ENCODE peak calls at places on chromosomes 1 and 21, in six cellular contexts. X is foreskin fibroblast, V is brain microvascular endothelial cell, B is IMR-90, F is esophagus squamous epithelium, C is left ventricle myocardium inferior. A is an unnamed sample.

GRCh38 chr1:221994274-221994698 is 252.4 kb upstream of the DUSP10 start:
- DNase-seq in X (peak; percentile 50), V (peak; percentile 21), B (peak; percentile 85), F (no peak), C (no peak), A (no peak)

GRCh38 chr1:153386500-153386901 is 4.4 kb downstream of the S100A8 start:
- DNase-seq in X (no peak), V (no peak), B (no peak), F (no peak), C (peak; percentile 55), A (no peak)

GRCh38 chr1:198157847-198158765 is 1.3 kb downstream of the NEK7 start:
- DNase-seq in X (no peak), V (peak; percentile 20), B (peak; percentile 57), F (no peak), C (no peak), A (no peak)

GRCh38 chr1:236608930-236609726 is 4.8 kb upstream of the HEATR1 start:
- DNase-seq in X (peak; percentile 17), V (peak; percentile 40), B (peak; percentile 35), F (no peak), C (peak; percentile 42), A (peak; percentile 59)

GRCh38 chr1:105337427-105337826 is 1587.7 kb downstream of the AMY1C start:
- DNase-seq in X (no peak), V (no peak), B (no peak), F (no peak), C (no peak), A (no peak)

GRCh38 chr1:62209931-62210595 is 15.4 kb downstream of the L1TD1 start:
- DNase-seq in X (peak; percentile 12), V (no peak), B (no peak), F (no peak), C (no peak), A (peak; percentile 19)

GRCh38 chr1:31227891-31228290 is 11.8 kb downstream of the NKAIN1 start:
- DNase-seq in X (no peak), V (no peak), B (no peak), F (no peak), C (no peak), A (no peak)

GRCh38 chr1:72435025-72435424 is 152.7 kb upstream of the NEGR1 start:
- DNase-seq in X (peak; percentile 31), V (peak; percentile 23), B (peak; percentile 80), F (no peak), C (no peak), A (peak; percentile 20)

GRCh38 chr1:15911927-15912326 is 64.0 kb downstream of the ZBTB17 start:
- DNase-seq in X (no peak), V (no peak), B (no peak), F (no peak), C (no peak), A (no peak)

GRCh38 chr1:148161252-148161901 is 9.3 kb upstream of the NBPF11 start:
- DNase-seq in X (no peak), V (no peak), B (no peak), F (no peak), C (no peak), A (no peak)

GRCh38 chr1:239386453-239387303 is at the start of gene CHRM3:
- DNase-seq in X (peak; percentile 0), V (no peak), B (no peak), F (no peak), C (no peak), A (no peak)

GRCh38 chr1:226134170-226135058 is 52.1 kb downstream of the ACBD3 start:
- DNase-seq in X (no peak), V (no peak), B (no peak), F (no peak), C (no peak), A (no peak)

GRCh38 chr1:171055966-171056643 is 34.6 kb upstream of the FMO3 start:
- DNase-seq in X (peak; percentile 4), V (no peak), B (no peak), F (no peak), C (no peak), A (no peak)

GRCh38 chr1:3735683-3736070 is 16.6 kb upstream of the CCDC27 start:
- DNase-seq in X (no peak), V (peak; percentile 8), B (no peak), F (no peak), C (no peak), A (no peak)

GRCh38 chr1:222392571-222392970 is 155.3 kb downstream of the HHIPL2 start:
- DNase-seq in X (no peak), V (peak; percentile 6), B (peak; percentile 91), F (no peak), C (no peak), A (peak; percentile 37)

GRCh38 chr1:26959722-26960624 is at the start of gene KDF1:
- DNase-seq in X (no peak), V (no peak), B (no peak), F (no peak), C (no peak), A (no peak)

GRCh38 chr1:28236656-28237331 is 870 bp downstream of the ATP5IF1 start:
- DNase-seq in X (no peak), V (no peak), B (no peak), F (no peak), C (no peak), A (no peak)

GRCh38 chr21:31760931-31761330 is 29.0 kb upstream of the SCAF4 start:
- DNase-seq in X (no peak), V (no peak), B (no peak), F (no peak), C (no peak), A (no peak)

GRCh38 chr1:98364544-98364943 is 297.0 kb upstream of the SNX7 start:
- DNase-seq in X (no peak), V (no peak), B (no peak), F (no peak), C (no peak), A (no peak)

GRCh38 chr1:54335396-54336056 is 70.7 kb downstream of the SSBP3 start:
- DNase-seq in X (peak; percentile 93), V (peak; percentile 83), B (peak; percentile 95), F (no peak), C (peak; percentile 58), A (peak; percentile 96)

GRCh38 chr21:40846057-40846456 is 901 bp downstream of the DSCAM start:
- DNase-seq in X (no peak), V (no peak), B (no peak), F (no peak), C (no peak), A (no peak)

GRCh38 chr1:228136908-228137307 is 3.2 kb upstream of the GUK1 start:
- DNase-seq in X (no peak), V (no peak), B (no peak), F (no peak), C (no peak), A (no peak)

GRCh38 chr1:28735961-28736449 is 735 bp upstream of the YTHDF2 start:
- DNase-seq in X (no peak), V (no peak), B (no peak), F (no peak), C (no peak), A (peak; percentile 12)

GRCh38 chr1:67094191-67094590 is 40.2 kb upstream of the SLC35D1 start:
- DNase-seq in X (no peak), V (no peak), B (no peak), F (no peak), C (no peak), A (no peak)
- TF ChIP-seq CTCF in X (no peak), V (no peak), B (no peak), F (no peak), C (no peak), A (no peak)

GRCh38 chr1:24941566-24941965 is 11.5 kb upstream of the RUNX3 start:
- DNase-seq in X (no peak), V (no peak), B (no peak), F (no peak), C (no peak), A (no peak)
- H3K4me3 ChIP-seq in X (no peak overlapping the region), V (no peak overlapping the region), B (no peak overlapping the region), F (no peak overlapping the region), C (no peak overlapping the region), A (no peak overlapping the region)

DNA sequence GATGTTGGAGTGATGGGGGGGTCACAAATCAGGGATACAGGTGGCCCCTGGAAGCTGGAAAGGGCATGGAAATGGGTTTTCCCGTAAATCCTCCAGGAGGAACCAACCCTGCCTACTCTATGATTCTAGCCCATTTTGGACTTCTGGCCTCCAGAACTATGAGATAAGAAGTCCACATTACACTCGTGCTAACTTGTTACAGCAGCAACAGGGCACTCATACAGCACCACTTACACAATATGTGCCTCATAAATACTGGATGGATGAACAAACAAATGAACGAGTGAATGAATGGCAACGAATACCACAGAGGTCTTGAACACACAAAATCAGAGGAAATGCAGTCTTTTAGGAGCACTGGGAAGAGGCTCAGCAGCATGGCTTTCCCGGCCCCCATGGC is 531.3 kb downstream of the NPHP4 start:
- DNase-seq in X (no peak), V (no peak), B (no peak), F (no peak), C (no peak), A (no peak)
- TF ChIP-seq CTCF in X (no peak), V (no peak), B (no peak), F (no peak), C (no peak), A (no peak)

GRCh38 chr21:44534688-44535087 is 5.3 kb downstream of the KRTAP10-1 start:
- DNase-seq in X (no peak), V (no peak), B (no peak), F (no peak), C (no peak), A (no peak)

GRCh38 chr21:44533891-44534627 is 5.9 kb downstream of the KRTAP10-1 start:
- DNase-seq in X (no peak), V (no peak), B (no peak), F (no peak), C (no peak), A (no peak)

GRCh38 chr21:44532165-44532564 is 7.8 kb downstream of the KRTAP10-1 start:
- DNase-seq in X (no peak), V (no peak), B (no peak), F (no peak), C (no peak), A (no peak)

GRCh38 chr21:44532712-44533111 is 7.3 kb downstream of the KRTAP10-1 start:
- DNase-seq in X (no peak), V (no peak), B (no peak), F (no peak), C (no peak), A (no peak)

GRCh38 chr21:44533121-44533890 is 6.7 kb downstream of the KRTAP10-1 start:
- DNase-seq in X (no peak), V (no peak), B (no peak), F (no peak), C (no peak), A (no peak)
- H3K4me3 ChIP-seq in X (no peak overlapping the region), V (no peak overlapping the region), B (no peak overlapping the region), F (no peak overlapping the region), C (no peak overlapping the region), A (no peak overlapping the region)

GRCh38 chr1:68162761-68163160 is 69.6 kb downstream of the WLS start:
- DNase-seq in X (no peak), V (no peak), B (no peak), F (no peak), C (no peak), A (no peak)
- TF ChIP-seq CTCF in X (no peak), V (peak; percentile 45), B (peak; percentile 9), F (peak; percentile 11), C (peak; percentile 26), A (no peak)

GRCh38 chr1:179744401-179745130 is 1.5 kb downstream of the FAM163A start:
- DNase-seq in X (no peak), V (no peak), B (no peak), F (no peak), C (no peak), A (no peak)
- H3K4me3 ChIP-seq in X (no peak overlapping the region), V (no peak overlapping the region), B (no peak overlapping the region), F (no peak overlapping the region), C (peak overlapping the region; percentile 66), A (no peak overlapping the region)

GRCh38 chr1:46176211-46176865 is at the start of gene P3R3URF:
- DNase-seq in X (no peak), V (no peak), B (no peak), F (no peak), C (no peak), A (no peak)
- TF ChIP-seq CTCF in X (no peak), V (no peak), B (no peak), F (no peak), C (no peak), A (no peak)